ENCODE peak calls at places on chromosome 18, in ten cellular contexts. U, H, O, M, W, C, X, K, G and J are unnamed samples.

GRCh38 chr18:74171910-74172606 is 23.7 kb downstream of the TIMM21 start:
- DNase-seq in X (peak; percentile 80), O (no peak), G (no peak), H (no peak), K (no peak), W (no peak), C (no peak), U (no peak), M (no peak), J (no peak)

GRCh38 chr18:26466026-26466425 is 82.3 kb downstream of the KCTD1 start:
- DNase-seq in W (no peak), U (no peak), K (no peak), X (no peak), G (no peak), M (no peak), O (no peak), C (no peak), H (no peak), J (no peak)

GRCh38 chr18:26806224-26806623 is 59.3 kb downstream of the AQP4 start:
- DNase-seq in O (no peak), G (no peak), K (no peak), X (no peak), U (no peak), H (no peak), C (no peak), W (no peak), M (no peak), J (no peak)

GRCh38 chr18:42654561-42654960 is 460.9 kb downstream of the RIT2 start:
- DNase-seq in U (no peak), X (no peak), H (no peak), C (no peak), W (no peak), O (no peak), K (no peak), G (no peak), M (no peak), J (no peak)

GRCh38 chr18:9613550-9614400 is 584 bp downstream of the PPP4R1 start:
- DNase-seq in X (peak; percentile 40), M (peak; percentile 59), G (peak; percentile 77), O (peak; percentile 76), H (peak; percentile 69), U (peak; percentile 34), K (peak; percentile 60), W (peak; percentile 66), C (peak; percentile 55), J (peak; percentile 64)

GRCh38 chr18:74498712-74499629 is 2.8 kb downstream of the CNDP2 start:
- DNase-seq in W (peak; percentile 11), C (no peak), X (peak; percentile 89), M (peak; percentile 35), K (peak; percentile 89), U (peak; percentile 27), O (no peak), G (peak; percentile 56), H (peak; percentile 59), J (peak; percentile 56)

GRCh38 chr18:62781262-62781661 is 65.9 kb downstream of the PHLPP1 start:
- DNase-seq in W (no peak), C (peak; percentile 20), K (no peak), M (no peak), G (no peak), O (no peak), U (no peak), H (no peak), X (no peak), J (no peak)

GRCh38 chr18:10760986-10761385 is 235.2 kb downstream of the NAPG start:
- DNase-seq in M (no peak), O (no peak), G (no peak), U (no peak), C (no peak), W (no peak), X (no peak), K (no peak), H (no peak), J (no peak)

GRCh38 chr18:7158201-7158600 is 40.6 kb upstream of the LAMA1 start:
- DNase-seq in O (no peak), U (no peak), K (no peak), W (no peak), X (no peak), C (no peak), M (no peak), G (no peak), H (no peak), J (no peak)

GRCh38 chr18:25251127-25251526 is 100.8 kb downstream of the ZNF521 start:
- DNase-seq in W (no peak), C (no peak), X (no peak), U (no peak), G (no peak), O (no peak), H (no peak), M (no peak), K (no peak), J (no peak)

GRCh38 chr18:56148373-56148772 is 490.0 kb downstream of the TXNL1 start:
- DNase-seq in X (no peak), O (no peak), W (no peak), G (no peak), M (no peak), H (no peak), C (no peak), U (no peak), K (no peak), J (no peak)

GRCh38 chr18:26233208-26233607 is 7.0 kb downstream of the TAF4B start:
- DNase-seq in W (no peak), K (no peak), C (no peak), H (no peak), O (peak; percentile 36), U (no peak), M (no peak), G (no peak), X (no peak), J (no peak)

GRCh38 chr18:45566025-45566740 is 49.1 kb upstream of the SLC14A2 start:
- DNase-seq in X (no peak), U (no peak), O (no peak), C (peak; percentile 64), K (no peak), G (peak; percentile 62), W (no peak), H (peak; percentile 29), M (peak; percentile 50), J (no peak)

GRCh38 chr18:3761266-3761665 is 311.3 kb downstream of the TGIF1 start:
- DNase-seq in U (no peak), X (no peak), W (no peak), M (no peak), O (no peak), H (no peak), G (no peak), C (no peak), K (no peak), J (no peak)

GRCh38 chr18:3753116-3753515 is 303.1 kb downstream of the TGIF1 start:
- DNase-seq in U (no peak), X (no peak), K (no peak), H (no peak), W (no peak), M (no peak), C (no peak), O (no peak), G (no peak), J (no peak)

GRCh38 chr18:3759099-3759498 is 309.1 kb downstream of the TGIF1 start:
- DNase-seq in G (no peak), X (no peak), W (no peak), H (no peak), M (no peak), K (no peak), C (no peak), U (no peak), O (no peak), J (no peak)

GRCh38 chr18:3757361-3757760 is 307.4 kb downstream of the TGIF1 start:
- DNase-seq in O (no peak), G (no peak), K (no peak), U (no peak), C (no peak), W (no peak), M (no peak), H (no peak), X (no peak), J (no peak)

GRCh38 chr18:3758531-3758930 is 308.6 kb downstream of the TGIF1 start:
- DNase-seq in C (no peak), O (no peak), K (no peak), M (no peak), U (no peak), G (no peak), X (no peak), W (no peak), H (no peak), J (no peak)
- H3K4me1 ChIP-seq in C (no peaks in the 10 kb centered on the region), O (peaks cover 8% of the 10 kb centered on the region), K (no peaks in the 10 kb centered on the region), M (no peaks in the 10 kb centered on the region), U (no peaks in the 10 kb centered on the region), G (no peaks in the 10 kb centered on the region), X (no peaks in the 10 kb centered on the region), W (no peaks in the 10 kb centered on the region), H (no peaks in the 10 kb centered on the region), J (no peaks in the 10 kb centered on the region)

GRCh38 chr18:54222922-54223567 is 1.4 kb downstream of the MBD2 start:
- DNase-seq in W (peak; percentile 5), M (no peak), U (no peak), X (peak; percentile 89), K (no peak), C (no peak), G (no peak), O (peak; percentile 16), H (peak; percentile 23), J (no peak)
- TF ChIP-seq CTCF in W (peak; percentile 56), M (no peak), U (no peak), X (peak; percentile 76), K (peak; percentile 24), C (no peak), G (no peak), O (peak; percentile 23), H (no peak), J (peak; percentile 57)

GRCh38 chr18:76491801-76492668 is 3.0 kb downstream of the ZNF516 start:
- DNase-seq in W (no peak), U (no peak), O (peak; percentile 69), G (no peak), M (peak; percentile 52), X (no peak), C (peak; percentile 50), K (peak; percentile 46), H (peak; percentile 56), J (peak; percentile 48)
- H3K4me3 ChIP-seq in W (peak overlapping the region; percentile 70), U (peak overlapping the region; percentile 72), O (peak overlapping the region; percentile 67), G (peak overlapping the region; percentile 73), M (peak overlapping the region; percentile 92), X (peak overlapping the region; percentile 89), C (peak overlapping the region; percentile 60), K (peak overlapping the region; percentile 80), H (peak overlapping the region; percentile 75), J (peak overlapping the region; percentile 27)

DNA sequence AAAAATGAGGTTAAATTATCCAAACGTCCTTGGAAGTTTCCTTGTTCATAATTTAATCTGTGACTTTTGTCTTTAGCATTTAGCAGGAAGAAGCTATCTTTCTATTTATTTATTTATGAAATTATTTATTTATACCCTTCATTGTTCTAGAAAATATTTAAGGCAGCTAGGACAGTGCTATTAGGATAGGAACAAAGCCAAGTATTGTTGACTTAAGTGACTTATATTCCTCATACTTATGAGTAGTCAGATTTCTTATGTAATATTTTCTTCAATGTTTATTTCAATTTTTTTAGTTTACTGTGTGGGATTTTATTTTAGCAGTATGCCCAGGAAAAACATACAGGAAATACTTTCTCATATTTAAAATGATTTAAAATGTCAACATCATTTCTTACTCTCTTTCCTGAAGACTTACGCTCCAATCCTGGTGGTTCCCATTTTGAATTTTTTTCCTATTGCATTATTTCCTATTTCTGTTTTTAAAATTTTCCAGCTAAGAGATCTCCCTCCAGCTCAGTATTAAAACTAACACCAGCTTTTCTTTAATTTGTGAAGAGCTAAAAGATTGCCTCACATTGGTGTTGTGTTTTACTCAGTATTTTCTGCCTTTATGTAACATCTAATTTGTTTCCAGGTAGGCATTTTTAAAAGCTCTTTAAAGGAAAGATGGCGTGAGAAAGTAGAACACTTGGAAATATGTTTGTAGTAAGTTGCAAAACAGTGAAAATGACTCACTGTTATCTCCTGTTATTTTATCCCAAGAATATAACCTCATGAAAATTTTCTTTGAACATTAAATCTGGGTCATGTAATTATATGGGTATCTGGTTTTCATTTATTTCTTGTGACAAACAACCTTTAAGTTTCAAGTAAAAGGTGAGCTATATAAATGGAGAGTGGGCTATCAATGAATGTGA is 32.2 kb downstream of the MAPRE2 start:
- DNase-seq in K (no peak), W (no peak), M (no peak), X (no peak), H (no peak), O (no peak), U (no peak), C (no peak), G (no peak), J (no peak)
- H3K4me1 ChIP-seq in K (peaks cover 36% of the 10 kb centered on the region), W (no peaks in the 10 kb centered on the region), M (peaks cover 62% of the 10 kb centered on the region), X (no peaks in the 10 kb centered on the region), H (no peaks in the 10 kb centered on the region), O (no peaks in the 10 kb centered on the region), U (no peaks in the 10 kb centered on the region), C (no peaks in the 10 kb centered on the region), G (peaks cover 22% of the 10 kb centered on the region), J (peaks cover 4% of the 10 kb centered on the region)